ENCODE peak calls at places on chromosomes 5 and 9, in five cellular contexts. Z, I, S, D and E are unnamed samples.

GRCh38 chr9:734831-735511 is 106.5 kb upstream of the DMRT1 start:
- DNase-seq in Z (no peak), I (no peak), S (no peak), D (peak; percentile 85), E (no peak)

GRCh38 chr5:53416144-53416730 is 64.2 kb upstream of the FST start:
- DNase-seq in Z (no peak), I (no peak), S (no peak), D (no peak), E (no peak)

GRCh38 chr9:90903731-90904422 is 102.3 kb downstream of the SYK start:
- DNase-seq in Z (no peak), I (no peak), S (no peak), D (peak; percentile 24), E (no peak)

GRCh38 chr9:37410354-37410861 is 12.1 kb upstream of the GRHPR start:
- DNase-seq in Z (no peak), I (no peak), S (no peak), D (no peak), E (peak; percentile 59)

GRCh38 chr5:139904566-139905400 is 109.2 kb downstream of the PSD2 start:
- DNase-seq in Z (peak; percentile 72), I (no peak), S (no peak), D (no peak), E (no peak)

GRCh38 chr9:74775401-74775800 is 112.3 kb downstream of the TRPM6 start:
- DNase-seq in Z (no peak), I (no peak), S (no peak), D (no peak), E (no peak)

GRCh38 chr9:132147331-132147730 is 14.5 kb upstream of the NTNG2 start:
- DNase-seq in Z (no peak), I (no peak), S (no peak), D (no peak), E (no peak)

GRCh38 chr5:16617272-16617973 is 626 bp upstream of the RETREG1 start:
- DNase-seq in Z (no peak), I (no peak), S (no peak), D (no peak), E (no peak)

GRCh38 chr5:69517763-69518212 is 25.2 kb downstream of the OCLN start:
- DNase-seq in Z (no peak), I (no peak), S (peak; percentile 52), D (no peak), E (no peak)

GRCh38 chr9:92631452-92632211 is 38.3 kb downstream of the IPPK start:
- DNase-seq in Z (no peak), I (no peak), S (no peak), D (peak; percentile 69), E (no peak)

GRCh38 chr9:2418619-2419018 is 203.0 kb upstream of the VLDLR start:
- DNase-seq in Z (no peak), I (peak; percentile 1), S (peak; percentile 7), D (no peak), E (no peak)

GRCh38 chr9:136978073-136978864 is 965 bp downstream of the PTGDS start:
- DNase-seq in Z (no peak), I (peak; percentile 89), S (peak; percentile 83), D (no peak), E (peak; percentile 51)

GRCh38 chr9:15909297-15909696 is 356.5 kb downstream of the CCDC171 start:
- DNase-seq in Z (no peak), I (no peak), S (no peak), D (no peak), E (no peak)

GRCh38 chr9:21828853-21829405 is 26.5 kb downstream of the MTAP start:
- DNase-seq in Z (no peak), I (no peak), S (peak; percentile 35), D (no peak), E (no peak)

GRCh38 chr5:3660630-3661029 is 65.0 kb downstream of the IRX1 start:
- DNase-seq in Z (no peak), I (no peak), S (no peak), D (no peak), E (no peak)

GRCh38 chr9:28212979-28213378 is 639.7 kb upstream of the C9orf72 start:
- DNase-seq in Z (no peak), I (no peak), S (no peak), D (no peak), E (peak; percentile 1)

GRCh38 chr5:117131876-117132275 is 557.3 kb upstream of the SEMA6A start:
- DNase-seq in Z (no peak), I (no peak), S (no peak), D (no peak), E (no peak)

GRCh38 chr5:128259530-128260145 is 176.1 kb downstream of the SLC12A2 start:
- DNase-seq in Z (no peak), I (no peak), S (no peak), D (no peak), E (no peak)

GRCh38 chr5:151406322-151406947 is 41.0 kb upstream of the SLC36A1 start:
- DNase-seq in Z (no peak), I (peak; percentile 58), S (no peak), D (no peak), E (no peak)

GRCh38 chr9:16417749-16418148 is 452.7 kb downstream of the BNC2 start:
- DNase-seq in Z (no peak), I (no peak), S (no peak), D (no peak), E (no peak)

GRCh38 chr5:132228241-132229035 is 785 bp upstream of the P4HA2 start:
- DNase-seq in Z (peak; percentile 85), I (no peak), S (no peak), D (peak; percentile 71), E (no peak)

GRCh38 chr5:157295247-157295646 is 29.3 kb downstream of the CYFIP2 start:
- DNase-seq in Z (no peak), I (no peak), S (no peak), D (no peak), E (no peak)

GRCh38 chr5:158451983-158452710 is 593.2 kb upstream of the CLINT1 start:
- DNase-seq in Z (no peak), I (no peak), S (no peak), D (no peak), E (no peak)

GRCh38 chr9:10875752-10876151 is 262.9 kb upstream of the PTPRD start:
- DNase-seq in Z (no peak), I (no peak), S (no peak), D (no peak), E (no peak)

GRCh38 chr9:121609845-121610637 is 41.4 kb upstream of the DAB2IP start:
- DNase-seq in Z (peak; percentile 93), I (no peak), S (peak; percentile 72), D (no peak), E (no peak)

DNA sequence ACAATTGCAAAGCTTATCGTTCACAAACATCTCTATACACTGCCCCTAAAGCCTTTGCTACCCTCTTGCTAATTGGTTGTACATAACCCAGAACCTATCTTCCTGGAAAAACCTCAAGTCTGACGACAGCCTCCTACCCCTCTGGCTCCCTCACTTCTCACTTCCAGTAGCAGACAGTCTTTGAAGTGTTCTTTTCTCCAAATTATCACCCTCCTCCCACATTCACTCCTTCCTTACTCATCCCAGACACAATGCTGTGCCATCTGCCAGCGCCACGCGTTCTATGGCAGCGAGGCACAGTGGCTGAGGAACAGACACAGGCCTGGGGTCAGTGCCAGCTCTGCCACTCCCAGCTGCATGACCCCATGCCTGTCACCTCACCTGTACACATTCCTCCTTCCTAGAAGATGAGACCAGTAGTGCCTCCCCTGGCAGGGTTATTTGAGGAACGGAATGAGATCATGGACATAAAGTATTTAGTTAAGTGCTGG is 27.7 kb downstream of the CLTA start:
- DNase-seq in Z (no peak), I (peak; percentile 21), S (no peak), D (no peak), E (no peak)
- TF ChIP-seq CTCF in Z (no peak), I (no peak), S (no peak), D (no peak), E (no peak)

GRCh38 chr5:39412995-39413394 is 11.8 kb downstream of the DAB2 start:
- DNase-seq in Z (no peak), I (no peak), S (no peak), D (no peak), E (no peak)
- H3K4me3 ChIP-seq in Z (no peak overlapping the region), I (no peak overlapping the region), S (no peak overlapping the region), D (no peak overlapping the region), E (no peak overlapping the region)

GRCh38 chr5:37754976-37755375 is 84.9 kb downstream of the GDNF start:
- DNase-seq in Z (no peak), I (no peak), S (no peak), D (no peak), E (no peak)

GRCh38 chr5:37755581-37755980 is 84.3 kb downstream of the GDNF start:
- DNase-seq in Z (no peak), I (no peak), S (no peak), D (no peak), E (no peak)

GRCh38 chr5:37756248-37756647 is 83.6 kb downstream of the GDNF start:
- DNase-seq in Z (no peak), I (no peak), S (no peak), D (no peak), E (no peak)

GRCh38 chr5:37757980-37758582 is 81.8 kb downstream of the GDNF start:
- DNase-seq in Z (no peak), I (no peak), S (no peak), D (no peak), E (no peak)
- TF ChIP-seq CTCF in Z (no peak), I (peak; percentile 41), S (no peak), D (no peak), E (no peak)

GRCh38 chr9:114417511-114417910 is 29.7 kb upstream of the AKNA start:
- DNase-seq in Z (no peak), I (no peak), S (no peak), D (no peak), E (no peak)
- H3K4me3 ChIP-seq in Z (no peak overlapping the region), I (no peak overlapping the region), S (no peak overlapping the region), D (no peak overlapping the region), E (no peak overlapping the region)

GRCh38 chr5:118888556-118888955 is 99.8 kb downstream of the DTWD2 start:
- DNase-seq in Z (no peak), I (no peak), S (no peak), D (no peak), E (no peak)

GRCh38 chr5:118883396-118883795 is 105.0 kb downstream of the DTWD2 start:
- DNase-seq in Z (no peak), I (no peak), S (no peak), D (no peak), E (no peak)

GRCh38 chr5:118891252-118891651 is 97.1 kb downstream of the DTWD2 start:
- DNase-seq in Z (no peak), I (no peak), S (no peak), D (no peak), E (peak; percentile 9)

GRCh38 chr5:118889165-118889564 is 99.2 kb downstream of the DTWD2 start:
- DNase-seq in Z (no peak), I (no peak), S (no peak), D (no peak), E (no peak)
- TF ChIP-seq CTCF in Z (no peak), I (no peak), S (no peak), D (no peak), E (no peak)

GRCh38 chr5:14513266-14513665 is 68.3 kb upstream of the OTULINL start:
- DNase-seq in Z (no peak), I (no peak), S (no peak), D (no peak), E (no peak)

GRCh38 chr5:14510156-14510734 is 71.3 kb upstream of the OTULINL start:
- DNase-seq in Z (no peak), I (no peak), S (no peak), D (no peak), E (no peak)

GRCh38 chr5:14509556-14509955 is 72.0 kb upstream of the OTULINL start:
- DNase-seq in Z (no peak), I (no peak), S (no peak), D (no peak), E (no peak)

GRCh38 chr5:14512574-14512973 is 69.0 kb upstream of the OTULINL start:
- DNase-seq in Z (no peak), I (no peak), S (no peak), D (no peak), E (no peak)

GRCh38 chr5:14510880-14511279 is 70.7 kb upstream of the OTULINL start:
- DNase-seq in Z (no peak), I (no peak), S (no peak), D (no peak), E (no peak)
- H3K4me3 ChIP-seq in Z (no peak overlapping the region), I (no peak overlapping the region), S (no peak overlapping the region), D (no peak overlapping the region), E (no peak overlapping the region)